ENCODE peak calls at places on chromosome 17, in four cellular contexts. Q is progenitor cell of endocrine pancreas, D is activated B cell treated with CpG ODN at 0.5 μM for 24 hours, F is fibroblast of lung. O is an unnamed sample.

GRCh38 chr17:1182831-1183578 is 3.2 kb upstream of the ABR start:
- DNase-seq in Q (no peak), D (no peak), F (no peak), O (no peak)

GRCh38 chr17:27462149-27462548 is 5.9 kb downstream of the KSR1 start:
- DNase-seq in Q (no peak), D (no peak), F (no peak), O (no peak)

GRCh38 chr17:66749217-66749832 is 85.6 kb upstream of the CACNG5 start:
- DNase-seq in Q (no peak), D (no peak), F (no peak), O (no peak)

GRCh38 chr17:28087743-28088142 is 45.3 kb downstream of the NLK start:
- DNase-seq in Q (no peak), D (no peak), F (no peak), O (no peak)

GRCh38 chr17:29571883-29572681 is 3.6 kb downstream of the TP53I13 start:
- DNase-seq in Q (no peak), D (peak), F (no peak), O (no peak)

GRCh38 chr17:16477255-16477654 is 14.7 kb downstream of the LRRC75A start:
- DNase-seq in Q (no peak), D (no peak), F (peak), O (no peak)

GRCh38 chr17:15913826-15914225 is 31.1 kb upstream of the ADORA2B start:
- DNase-seq in Q (no peak), D (no peak), F (no peak), O (no peak)

GRCh38 chr17:82933911-82934310 is 94.1 kb upstream of the ZNF750 start:
- DNase-seq in Q (no peak), D (peak), F (no peak), O (no peak)

GRCh38 chr17:34306466-34306865 is 12.8 kb upstream of the CCL8 start:
- DNase-seq in Q (no peak), D (no peak), F (peak), O (peak)

GRCh38 chr17:67993998-67994361 is 2.3 kb downstream of the C17orf58 start:
- DNase-seq in Q (no peak), D (no peak), F (no peak), O (no peak)

GRCh38 chr17:71313866-71314265 is 807.0 kb upstream of the SOX9 start:
- DNase-seq in Q (no peak), D (no peak), F (no peak), O (no peak)

GRCh38 chr17:61427567-61427966 is 24.7 kb upstream of the TBX4 start:
- DNase-seq in Q (no peak), D (no peak), F (no peak), O (no peak)

GRCh38 chr17:74690409-74690825 is 22.3 kb downstream of the CD300LF start:
- DNase-seq in Q (no peak), D (no peak), F (no peak), O (no peak)

GRCh38 chr17:51493206-51493605 is 232.9 kb downstream of the UTP18 start:
- DNase-seq in Q (no peak), D (no peak), F (no peak), O (no peak)

GRCh38 chr17:72496461-72496860 is 375.6 kb downstream of the SOX9 start:
- DNase-seq in Q (no peak), D (no peak), F (peak), O (no peak)

GRCh38 chr17:73271078-73271477 is 9.4 kb upstream of the CPSF4L start:
- DNase-seq in Q (no peak), D (no peak), F (no peak), O (no peak)

GRCh38 chr17:63039899-63040602 is 74.0 kb downstream of the TANC2 start:
- DNase-seq in Q (no peak), D (no peak), F (peak), O (no peak)

GRCh38 chr17:50213026-50214015 is 11.9 kb upstream of the COL1A1 start:
- DNase-seq in Q (no peak), D (no peak), F (no peak), O (no peak)

GRCh38 chr17:73719588-73720071 is 75.4 kb upstream of the SDK2 start:
- DNase-seq in Q (no peak), D (no peak), F (no peak), O (no peak)

GRCh38 chr17:43698678-43699437 is 37.1 kb upstream of the MEOX1 start:
- DNase-seq in Q (no peak), D (no peak), F (no peak), O (no peak)

GRCh38 chr17:58527306-58527705 is 12.9 kb upstream of the MTMR4 start:
- DNase-seq in Q (no peak), D (no peak), F (no peak), O (no peak)
- TF ChIP-seq CTCF in Q (peak), D (no peak), F (no peak), O (peak)

DNA sequence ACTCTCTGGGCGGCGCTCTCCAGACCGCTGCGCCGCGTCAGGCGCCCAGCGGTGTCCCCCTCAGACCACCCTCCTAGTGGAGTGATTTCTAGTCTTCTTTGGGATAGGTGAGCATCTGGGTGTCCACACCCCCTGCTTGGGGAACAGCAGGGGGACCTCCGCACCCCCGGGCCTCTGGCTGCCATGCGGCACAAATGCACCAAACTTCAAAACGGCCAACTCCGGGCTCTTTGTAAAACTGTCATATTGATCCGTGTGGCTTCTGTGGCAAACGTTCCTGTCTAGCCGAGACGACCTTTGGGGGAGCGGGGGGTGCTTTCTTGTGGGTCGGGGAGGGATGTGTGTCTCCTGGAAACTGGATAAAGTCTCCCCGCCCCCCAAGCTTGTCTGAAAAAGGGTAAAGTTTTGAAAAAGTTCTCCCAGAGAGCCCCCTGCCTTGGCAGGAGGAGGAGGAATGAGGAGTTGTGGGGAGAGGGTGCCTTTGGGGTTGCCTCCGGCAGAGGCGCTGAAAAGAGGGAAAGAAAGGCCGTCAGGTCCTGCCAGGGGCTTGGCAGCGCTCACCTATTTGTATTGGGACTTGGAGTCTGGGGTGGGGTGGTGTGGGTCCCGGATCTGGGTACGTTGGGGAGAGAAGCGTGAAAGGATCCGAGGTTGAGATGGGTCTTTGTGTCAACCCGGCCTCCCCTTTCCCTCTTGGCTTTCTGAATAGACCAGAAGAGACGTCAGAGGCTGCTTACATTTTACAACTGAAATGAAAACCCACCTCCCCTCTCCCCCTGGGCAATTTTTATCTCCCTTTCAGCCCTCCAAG is 2.2 kb upstream of the CHD3 start:
- DNase-seq in Q (no peak), D (peak), F (peak), O (peak)
- TF ChIP-seq CTCF in Q (peak), D (no peak), F (no peak), O (no peak)

GRCh38 chr17:75875940-75876189 is 2.5 kb downstream of the TRIM47 start:
- DNase-seq in Q (no peak), D (no peak), F (no peak), O (no peak)

GRCh38 chr17:75876190-75876937 is 2.0 kb downstream of the TRIM47 start:
- DNase-seq in Q (no peak), D (peak), F (no peak), O (peak)

GRCh38 chr17:75877752-75878173 is 618 bp downstream of the TRIM47 start:
- DNase-seq in Q (peak), D (peak), F (peak), O (peak)

GRCh38 chr17:75876938-75877751 is 1.2 kb downstream of the TRIM47 start:
- DNase-seq in Q (no peak), D (no peak), F (peak), O (no peak)

DNA sequence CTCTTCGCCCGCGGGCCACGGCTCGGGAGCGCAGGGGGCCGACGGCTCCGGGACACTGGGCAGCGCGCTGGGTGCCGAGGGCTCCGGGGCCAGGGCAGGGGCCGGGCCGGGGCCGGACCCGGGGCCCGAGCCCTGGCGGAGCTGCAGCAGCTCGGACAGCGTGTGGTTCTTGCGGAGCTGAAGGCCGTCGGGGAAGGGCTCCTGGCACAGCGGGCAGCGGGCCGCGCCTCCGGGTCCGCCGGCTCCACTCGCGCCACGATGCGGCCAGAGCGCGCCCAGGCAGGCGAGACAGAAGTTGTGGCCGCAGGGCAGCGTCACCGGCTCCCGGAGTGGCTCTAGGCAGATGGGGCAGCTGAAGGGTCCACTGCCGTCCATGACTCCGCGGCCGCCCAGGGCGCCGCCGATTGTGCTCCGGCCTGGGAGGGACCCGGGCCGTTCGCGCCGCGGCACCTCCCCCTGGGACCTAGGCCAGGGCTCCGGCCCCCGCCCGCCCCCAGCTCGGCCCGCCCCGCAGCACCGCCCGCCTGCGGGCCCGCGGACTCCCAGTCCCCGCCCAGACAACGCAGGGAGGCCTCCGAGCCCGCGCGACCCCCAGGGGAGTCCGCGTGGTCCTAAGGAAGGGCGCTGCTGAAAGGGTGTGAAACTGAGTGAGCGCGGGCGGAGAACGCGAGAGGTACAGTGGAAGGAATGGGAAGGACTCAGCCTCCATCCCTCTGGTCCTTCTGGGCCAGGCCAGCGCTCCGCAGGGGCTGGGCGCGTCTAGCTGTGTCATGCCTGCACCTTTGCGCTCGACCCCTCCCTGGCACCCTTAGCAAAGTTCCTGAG is at the start of gene TRIM47:
- DNase-seq in Q (no peak), D (no peak), F (peak), O (peak)
- TF ChIP-seq CTCF in Q (no peak), D (no peak), F (peak), O (peak)

DNA sequence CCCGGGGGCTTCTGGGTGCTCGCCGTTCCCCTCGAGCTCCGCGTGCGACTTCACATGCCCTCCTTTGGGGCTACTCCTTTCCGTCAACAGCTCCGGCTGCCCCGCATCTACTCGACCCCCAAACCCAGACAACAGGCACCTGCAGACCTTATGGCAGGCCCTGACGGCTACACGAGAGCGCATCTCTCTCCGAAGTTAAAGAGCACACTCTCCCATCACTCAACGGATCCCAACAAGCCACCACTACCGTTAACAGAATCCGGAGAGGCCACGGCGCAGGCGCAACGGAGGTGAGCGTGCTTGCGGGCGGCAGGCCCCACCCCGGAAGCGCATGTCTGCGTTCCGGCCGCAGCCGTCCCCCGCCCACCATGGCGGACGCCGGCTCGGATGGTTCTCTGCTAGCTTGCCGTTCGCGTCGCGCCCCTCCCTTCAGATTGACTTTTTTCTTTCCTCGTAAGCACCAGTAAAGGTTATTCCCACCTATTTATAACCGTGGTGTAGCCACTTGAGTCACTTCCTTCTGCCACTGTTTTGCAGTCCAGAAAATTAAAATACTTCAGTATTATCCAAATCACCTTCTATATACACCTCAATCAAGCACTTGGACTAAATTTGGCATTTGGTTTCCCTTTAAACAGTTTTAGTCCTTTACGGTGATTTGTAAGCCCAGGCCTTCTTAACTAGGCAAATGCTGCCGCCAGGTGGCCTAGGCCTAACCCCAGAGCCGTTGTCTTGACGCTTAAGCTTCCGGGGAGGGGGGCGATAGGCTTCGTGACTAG is at the start of gene POLG2:
- DNase-seq in Q (peak), D (peak), F (peak), O (peak)
- TF ChIP-seq CTCF in Q (peak), D (no peak), F (peak), O (peak)

GRCh38 chr17:78559024-78559423 is 18.2 kb downstream of the DNAH17 start:
- DNase-seq in Q (no peak), D (no peak), F (no peak), O (no peak)
- TF ChIP-seq CTCF in Q (no peak), D (no peak), F (no peak), O (no peak)

GRCh38 chr17:81831957-81832607 is 1.0 kb downstream of the MCRIP1 start:
- DNase-seq in Q (no peak), D (peak), F (peak), O (no peak)
- TF ChIP-seq CTCF in Q (no peak), D (no peak), F (no peak), O (no peak)

GRCh38 chr17:78390241-78391050 is 12.0 kb downstream of the PGS1 start:
- DNase-seq in Q (no peak), D (no peak), F (peak), O (peak)
- TF ChIP-seq CTCF in Q (peak), D (no peak), F (no peak), O (peak)